ENCODE peak calls at places on chromosomes 7 and 10, in four cellular contexts. L is brain microvascular endothelial cell, B is EL, O is COR-L47. X is an unnamed sample.

GRCh38 chr10:26556756-26557640 is 118.9 kb downstream of the APBB1IP start:
- DNase-seq in L (peak), B (peak), O (peak), X (peak)

GRCh38 chr10:22251751-22252285 is 34.0 kb upstream of the EBLN1 start:
- DNase-seq in L (no peak), B (peak), O (peak), X (peak)

GRCh38 chr7:68246189-68246633 is 1249.6 kb downstream of the TYW1 start:
- DNase-seq in L (no peak), B (no peak), O (peak), X (peak)

GRCh38 chr7:112942981-112943380 is 143.6 kb downstream of the GPR85 start:
- DNase-seq in L (no peak), B (no peak), O (no peak), X (no peak)

GRCh38 chr10:57979986-57980385 is 287.7 kb downstream of the IPMK start:
- DNase-seq in L (no peak), B (no peak), O (no peak), X (no peak)

GRCh38 chr10:92173996-92174395 is 116.9 kb downstream of the CPEB3 start:
- DNase-seq in L (no peak), B (no peak), O (no peak), X (no peak)

GRCh38 chr7:749121-749520 is 22.0 kb upstream of the PRKAR1B start:
- DNase-seq in L (peak), B (no peak), O (no peak), X (no peak)

GRCh38 chr7:95997632-95998031 is 225.3 kb downstream of the DYNC1I1 start:
- DNase-seq in L (no peak), B (no peak), O (no peak), X (no peak)

GRCh38 chr10:103556383-103557007 is 63.0 kb downstream of the NEURL1 start:
- DNase-seq in L (no peak), B (no peak), O (no peak), X (no peak)

GRCh38 chr7:134827889-134828288 is 48.5 kb downstream of the CALD1 start:
- DNase-seq in L (peak), B (peak), O (no peak), X (no peak)

GRCh38 chr10:77392236-77392721 is 245.3 kb downstream of the KCNMA1 start:
- DNase-seq in L (peak), B (peak), O (no peak), X (no peak)

GRCh38 chr7:16989883-16990413 is 108.2 kb upstream of the AGR3 start:
- DNase-seq in L (peak), B (peak), O (peak), X (no peak)

GRCh38 chr7:75716992-75717626 is 21.6 kb downstream of the HIP1 start:
- DNase-seq in L (peak), B (peak), O (no peak), X (no peak)

GRCh38 chr10:57098146-57098545 is 737.1 kb upstream of the ZWINT start:
- DNase-seq in L (no peak), B (no peak), O (no peak), X (no peak)

GRCh38 chr7:143320620-143321019 is 4.7 kb downstream of the CLCN1 start:
- DNase-seq in L (no peak), B (no peak), O (no peak), X (no peak)

GRCh38 chr10:106705576-106706526 is 458.7 kb downstream of the SORCS1 start:
- DNase-seq in L (peak), B (peak), O (no peak), X (peak)

GRCh38 chr7:50696810-50697582 is 85.7 kb downstream of the GRB10 start:
- DNase-seq in L (no peak), B (peak), O (no peak), X (no peak)

GRCh38 chr7:157614457-157615020 is 277.7 kb downstream of the DNAJB6 start:
- DNase-seq in L (no peak), B (no peak), O (no peak), X (no peak)

GRCh38 chr7:117148971-117149370 is 173.9 kb downstream of the WNT2 start:
- DNase-seq in L (no peak), B (no peak), O (no peak), X (no peak)

GRCh38 chr7:139679731-139680594 is 97.8 kb downstream of the HIPK2 start:
- DNase-seq in L (peak), B (peak), O (no peak), X (no peak)